ENCODE peak calls at places on chromosomes 11 and 22, in six cellular contexts. X is IMR-90, S is fibroblast of lung, Y is neural progenitor cell, H is H9, O is mammary epithelial cell. R is an unnamed sample.

GRCh38 chr11:74018331-74019005 is 9.6 kb upstream of the UCP3 start:
- DNase-seq in X (peak; percentile 87), S (peak; percentile 97), Y (no peak), H (no peak), O (no peak), R (no peak)

GRCh38 chr11:96149743-96150555 is 193.0 kb downstream of the MAML2 start:
- DNase-seq in X (peak; percentile 95), S (no peak), Y (no peak), H (no peak), O (peak; percentile 61), R (peak; percentile 87)

GRCh38 chr11:59765068-59765770 is 10.0 kb downstream of the STX3 start:
- DNase-seq in X (no peak), S (no peak), Y (no peak), H (no peak), O (no peak), R (no peak)

GRCh38 chr11:107006076-107006833 is 12.0 kb downstream of the GUCY1A2 start:
- DNase-seq in X (no peak), S (no peak), Y (no peak), H (no peak), O (no peak), R (no peak)

GRCh38 chr11:100151944-100152343 is 535.1 kb upstream of the ARHGAP42 start:
- DNase-seq in X (no peak), S (no peak), Y (no peak), H (no peak), O (peak; percentile 12), R (no peak)

GRCh38 chr11:55726715-55727324 is 46.4 kb upstream of the OR5D13 start:
- DNase-seq in X (no peak), S (no peak), Y (no peak), H (no peak), O (no peak), R (no peak)

GRCh38 chr22:24592846-24593809 is at the start of gene LRRC75B:
- DNase-seq in X (peak; percentile 85), S (peak; percentile 88), Y (peak; percentile 90), H (peak; percentile 89), O (peak; percentile 79), R (peak; percentile 100)

GRCh38 chr11:8068605-8069221 is 12.3 kb upstream of the TUB start:
- DNase-seq in X (peak; percentile 91), S (peak; percentile 92), Y (no peak), H (peak; percentile 23), O (no peak), R (peak; percentile 96)

GRCh38 chr11:115672999-115673411 is 168.8 kb upstream of the CADM1 start:
- DNase-seq in X (peak; percentile 73), S (peak; percentile 90), Y (no peak), H (no peak), O (no peak), R (no peak)

GRCh38 chr22:23834406-23834805 is 4.4 kb downstream of the DERL3 start:
- DNase-seq in X (no peak), S (no peak), Y (no peak), H (no peak), O (no peak), R (no peak)

DNA sequence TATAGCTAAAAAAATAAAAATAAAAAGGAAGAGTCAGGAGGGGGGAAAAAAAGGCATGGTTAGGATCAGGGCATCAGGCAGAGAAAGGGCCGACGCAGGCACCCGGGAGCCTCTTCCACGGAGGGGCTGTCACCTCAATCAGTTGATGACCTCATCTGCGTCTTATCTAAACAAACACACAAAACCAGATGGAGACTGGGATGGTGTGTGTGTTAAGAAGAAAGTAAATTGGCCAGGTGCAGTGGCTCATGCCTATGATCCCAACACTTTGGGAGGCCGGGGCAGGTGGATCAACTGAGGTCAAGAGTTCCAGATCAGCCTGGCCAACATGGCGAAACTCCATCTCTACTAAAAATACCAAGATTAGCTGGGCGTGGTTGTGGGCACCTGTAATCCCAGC is 63.6 kb downstream of the DHCR7 start:
- DNase-seq in X (no peak), S (no peak), Y (no peak), H (no peak), O (no peak), R (no peak)
- H3K4me2 ChIP-seq in X (no peak overlapping the region), S (no peak overlapping the region), Y (no peak overlapping the region), H (no peak overlapping the region), O (no peak overlapping the region), R (no peak overlapping the region)

GRCh38 chr11:113319085-113319484 is 4.7 kb downstream of the TTC12 start:
- DNase-seq in X (no peak), S (no peak), Y (no peak), H (no peak), O (no peak), R (no peak)

GRCh38 chr11:113314389-113315301 is at the start of gene TTC12:
- DNase-seq in X (peak; percentile 78), S (peak; percentile 87), Y (peak; percentile 94), H (peak; percentile 96), O (peak; percentile 94), R (peak; percentile 97)

GRCh38 chr11:113316251-113316650 is 1.9 kb downstream of the TTC12 start:
- DNase-seq in X (no peak), S (no peak), Y (no peak), H (no peak), O (peak; percentile 49), R (no peak)

GRCh38 chr11:113314065-113314388 is 356 bp upstream of the TTC12 start:
- DNase-seq in X (no peak), S (no peak), Y (no peak), H (no peak), O (no peak), R (no peak)

GRCh38 chr11:113317297-113317696 is 2.9 kb downstream of the TTC12 start:
- DNase-seq in X (no peak), S (no peak), Y (no peak), H (no peak), O (no peak), R (no peak)
- H3K4me2 ChIP-seq in X (no peak overlapping the region), S (no peak overlapping the region), Y (no peak overlapping the region), H (no peak overlapping the region), O (no peak overlapping the region), R (no peak overlapping the region)

GRCh38 chr11:122144752-122145151 is 28.7 kb upstream of the BLID start:
- DNase-seq in X (no peak), S (no peak), Y (no peak), H (no peak), O (no peak), R (no peak)
- H3K4me2 ChIP-seq in X (no peak overlapping the region), S (peak overlapping the region; percentile 15), Y (no peak overlapping the region), H (no peak overlapping the region), O (no peak overlapping the region), R (peak overlapping the region; percentile 8)

GRCh38 chr11:65872555-65873279 is at the start of gene EFEMP2:
- DNase-seq in X (no peak), S (no peak), Y (peak; percentile 57), H (no peak), O (no peak), R (peak; percentile 96)
- H3K4me2 ChIP-seq in X (peak within 1 kb of the TSS; percentile 99), S (peak within 1 kb of the TSS; percentile 96), Y (peak within 1 kb of the TSS; percentile 97), H (peak within 1 kb of the TSS; percentile 91), O (peak within 1 kb of the TSS; percentile 96), R (peak within 1 kb of the TSS; percentile 94)

DNA sequence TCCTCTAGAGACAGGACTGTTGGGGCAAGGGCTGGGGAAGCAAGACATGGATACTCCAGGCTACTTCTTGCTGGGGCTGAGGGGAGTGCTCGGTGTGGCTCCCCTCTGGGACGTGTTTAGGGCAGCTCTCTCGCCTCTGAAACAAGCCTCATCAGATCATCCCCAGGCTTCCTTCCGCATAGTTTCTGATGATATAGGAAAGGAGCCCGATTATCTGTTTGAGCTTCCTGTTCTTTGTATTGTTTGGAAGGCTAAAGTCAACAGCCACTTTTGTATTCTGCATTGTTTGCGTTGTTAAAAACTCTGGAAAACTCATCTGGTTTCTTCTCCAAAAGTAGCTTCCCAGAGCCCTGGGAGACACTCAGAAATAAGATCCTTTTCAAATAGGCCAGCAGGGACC is 18.8 kb downstream of the CD44 start:
- DNase-seq in X (no peak), S (no peak), Y (no peak), H (no peak), O (no peak), R (no peak)
- H3K4me2 ChIP-seq in X (no peak overlapping the region), S (peak overlapping the region; percentile 51), Y (no peak overlapping the region), H (no peak overlapping the region), O (peak overlapping the region; percentile 34), R (peak overlapping the region; percentile 4)

GRCh38 chr11:4637662-4638047 is 378 bp downstream of the OR51D1 start:
- DNase-seq in X (no peak), S (no peak), Y (no peak), H (no peak), O (no peak), R (no peak)
- H3K4me2 ChIP-seq in X (no peak overlapping the region), S (no peak overlapping the region), Y (no peak overlapping the region), H (no peak overlapping the region), O (no peak overlapping the region), R (no peak overlapping the region)

R was measured in osteoblast.